ENCODE peak calls at places on chromosomes 5 and 9, in seven cellular contexts. J, I, P, S, A, M and C are unnamed samples.

GRCh38 chr5:172102913-172103629 is 85.0 kb downstream of the STK10 start:
- DNase-seq in J (no peak), I (no peak), P (no peak), S (peak), A (peak), M (peak), C (no peak)

GRCh38 chr5:67842806-67843205 is 372.8 kb upstream of the PIK3R1 start:
- DNase-seq in J (no peak), I (no peak), P (no peak), S (no peak), A (no peak), M (no peak), C (no peak)

GRCh38 chr9:94560237-94560636 is 5.4 kb downstream of the PCAT7 start:
- DNase-seq in J (no peak), I (no peak), P (no peak), S (no peak), A (no peak), M (no peak), C (no peak)

GRCh38 chr5:78008356-78008967 is 232.3 kb upstream of the TBCA start:
- DNase-seq in J (no peak), I (no peak), P (no peak), S (no peak), A (peak), M (peak), C (no peak)

GRCh38 chr9:8259028-8259427 is 459.4 kb upstream of the DMAC1 start:
- DNase-seq in J (no peak), I (no peak), P (no peak), S (no peak), A (no peak), M (no peak), C (no peak)

GRCh38 chr5:107704686-107705389 is 34.1 kb upstream of the EFNA5 start:
- DNase-seq in J (no peak), I (no peak), P (no peak), S (no peak), A (no peak), M (no peak), C (no peak)

GRCh38 chr9:35518981-35519679 is 29.2 kb downstream of the RUSC2 start:
- DNase-seq in J (no peak), I (no peak), P (no peak), S (peak), A (peak), M (no peak), C (no peak)

GRCh38 chr9:79140751-79141150 is 431.0 kb upstream of the TLE4 start:
- DNase-seq in J (no peak), I (no peak), P (no peak), S (no peak), A (no peak), M (no peak), C (no peak)

GRCh38 chr9:27430754-27431540 is 93.1 kb upstream of the IFNK start:
- DNase-seq in J (no peak), I (no peak), P (no peak), S (no peak), A (no peak), M (no peak), C (no peak)

GRCh38 chr5:177086918-177087706 is 397 bp downstream of the FGFR4 start:
- DNase-seq in J (peak), I (no peak), P (peak), S (no peak), A (peak), M (peak), C (no peak)

GRCh38 chr5:83891261-83891660 is 170.6 kb upstream of the HAPLN1 start:
- DNase-seq in J (no peak), I (no peak), P (no peak), S (no peak), A (no peak), M (no peak), C (no peak)

GRCh38 chr5:141941307-141941706 is 16.7 kb downstream of the PCDH12 start:
- DNase-seq in J (no peak), I (no peak), P (no peak), S (no peak), A (peak), M (no peak), C (no peak)